ENCODE peak calls at places on chromosome 13, in six cellular contexts. One of them, this sample, is unnamed.
A peak's percentile ranks its signal among the peaks of the same experiment; 100 is the strongest.

GRCh38 chr13:113553541-113554332 is 30.8 kb upstream of the TFDP1 start:
- DNase-seq in H54: no peak
- DNase-seq in nucleus accumbens: no peak
- DNase-seq in activated naive CD8-positive, alpha-beta T cell treated with anti-CD3 and anti-CD28 coated beads, Interleukin-2, amount 50 U/mL, for 24 hours: no peak
- DNase-seq in fibroblast of lung: no peak
- DNase-seq in CD8-positive, alpha-beta memory T cell: peak; percentile 37
- DNase-seq in this sample: no peak

GRCh38 chr13:78197231-78197630 is 278.6 kb upstream of the EDNRB start:
- DNase-seq in H54: no peak
- DNase-seq in nucleus accumbens: no peak
- DNase-seq in activated naive CD8-positive, alpha-beta T cell treated with anti-CD3 and anti-CD28 coated beads, Interleukin-2, amount 50 U/mL, for 24 hours: no peak
- DNase-seq in fibroblast of lung: peak; percentile 20
- DNase-seq in CD8-positive, alpha-beta memory T cell: no peak
- DNase-seq in this sample: no peak

GRCh38 chr13:113022391-113023216 is 53.6 kb downstream of the MCF2L start:
- DNase-seq in H54: no peak
- DNase-seq in nucleus accumbens: no peak
- DNase-seq in activated naive CD8-positive, alpha-beta T cell treated with anti-CD3 and anti-CD28 coated beads, Interleukin-2, amount 50 U/mL, for 24 hours: no peak
- DNase-seq in fibroblast of lung: no peak
- DNase-seq in CD8-positive, alpha-beta memory T cell: no peak
- DNase-seq in this sample: no peak

GRCh38 chr13:30334663-30335386 is 27.5 kb upstream of the KATNAL1 start:
- DNase-seq in H54: no peak
- DNase-seq in nucleus accumbens: no peak
- DNase-seq in activated naive CD8-positive, alpha-beta T cell treated with anti-CD3 and anti-CD28 coated beads, Interleukin-2, amount 50 U/mL, for 24 hours: no peak
- DNase-seq in fibroblast of lung: no peak
- DNase-seq in CD8-positive, alpha-beta memory T cell: no peak
- DNase-seq in this sample: peak; percentile 31

GRCh38 chr13:74305876-74306275 is 171.7 kb upstream of the KLF12 start:
- DNase-seq in H54: no peak
- DNase-seq in nucleus accumbens: no peak
- DNase-seq in activated naive CD8-positive, alpha-beta T cell treated with anti-CD3 and anti-CD28 coated beads, Interleukin-2, amount 50 U/mL, for 24 hours: no peak
- DNase-seq in fibroblast of lung: peak; percentile 28
- DNase-seq in CD8-positive, alpha-beta memory T cell: no peak
- DNase-seq in this sample: no peak

GRCh38 chr13:40480915-40481525 is 185.4 kb downstream of the FOXO1 start:
- DNase-seq in H54: no peak
- DNase-seq in nucleus accumbens: no peak
- DNase-seq in activated naive CD8-positive, alpha-beta T cell treated with anti-CD3 and anti-CD28 coated beads, Interleukin-2, amount 50 U/mL, for 24 hours: no peak
- DNase-seq in fibroblast of lung: no peak
- DNase-seq in CD8-positive, alpha-beta memory T cell: no peak
- DNase-seq in this sample: no peak

GRCh38 chr13:30153871-30154426 is 153.4 kb downstream of the KATNAL1 start:
- DNase-seq in H54: no peak
- DNase-seq in nucleus accumbens: no peak
- DNase-seq in activated naive CD8-positive, alpha-beta T cell treated with anti-CD3 and anti-CD28 coated beads, Interleukin-2, amount 50 U/mL, for 24 hours: no peak
- DNase-seq in fibroblast of lung: peak; percentile 32
- DNase-seq in CD8-positive, alpha-beta memory T cell: no peak
- DNase-seq in this sample: no peak

GRCh38 chr13:27450921-27451461 is 627 bp upstream of the MTIF3 start:
- DNase-seq in H54: no peak
- DNase-seq in nucleus accumbens: no peak
- DNase-seq in activated naive CD8-positive, alpha-beta T cell treated with anti-CD3 and anti-CD28 coated beads, Interleukin-2, amount 50 U/mL, for 24 hours: peak; percentile 47
- DNase-seq in fibroblast of lung: peak; percentile 66
- DNase-seq in CD8-positive, alpha-beta memory T cell: no peak
- DNase-seq in this sample: peak; percentile 27

GRCh38 chr13:73200432-73200831 is 141.6 kb downstream of the KLF5 start:
- DNase-seq in H54: no peak
- DNase-seq in nucleus accumbens: no peak
- DNase-seq in activated naive CD8-positive, alpha-beta T cell treated with anti-CD3 and anti-CD28 coated beads, Interleukin-2, amount 50 U/mL, for 24 hours: no peak
- DNase-seq in fibroblast of lung: peak; percentile 66
- DNase-seq in CD8-positive, alpha-beta memory T cell: no peak
- DNase-seq in this sample: no peak

GRCh38 chr13:39405596-39405995 is 197.4 kb downstream of the LHFPL6 start:
- DNase-seq in H54: no peak
- DNase-seq in nucleus accumbens: no peak
- DNase-seq in activated naive CD8-positive, alpha-beta T cell treated with anti-CD3 and anti-CD28 coated beads, Interleukin-2, amount 50 U/mL, for 24 hours: no peak
- DNase-seq in fibroblast of lung: no peak
- DNase-seq in CD8-positive, alpha-beta memory T cell: no peak
- DNase-seq in this sample: no peak

GRCh38 chr13:106468948-106469590 is 66.4 kb downstream of the EFNB2 start:
- DNase-seq in H54: no peak
- DNase-seq in nucleus accumbens: no peak
- DNase-seq in activated naive CD8-positive, alpha-beta T cell treated with anti-CD3 and anti-CD28 coated beads, Interleukin-2, amount 50 U/mL, for 24 hours: no peak
- DNase-seq in fibroblast of lung: no peak
- DNase-seq in CD8-positive, alpha-beta memory T cell: no peak
- DNase-seq in this sample: no peak

GRCh38 chr13:50334092-50334778 is 319.0 kb downstream of the KCNRG start:
- DNase-seq in H54: no peak
- DNase-seq in nucleus accumbens: no peak
- DNase-seq in activated naive CD8-positive, alpha-beta T cell treated with anti-CD3 and anti-CD28 coated beads, Interleukin-2, amount 50 U/mL, for 24 hours: no peak
- DNase-seq in fibroblast of lung: no peak
- DNase-seq in CD8-positive, alpha-beta memory T cell: no peak
- DNase-seq in this sample: no peak

GRCh38 chr13:110925023-110925608 is 10.2 kb upstream of the ANKRD10 start:
- DNase-seq in H54: no peak
- DNase-seq in nucleus accumbens: no peak
- DNase-seq in activated naive CD8-positive, alpha-beta T cell treated with anti-CD3 and anti-CD28 coated beads, Interleukin-2, amount 50 U/mL, for 24 hours: no peak
- DNase-seq in fibroblast of lung: no peak
- DNase-seq in CD8-positive, alpha-beta memory T cell: no peak
- DNase-seq in this sample: no peak

GRCh38 chr13:50126378-50127016 is 111.3 kb downstream of the KCNRG start:
- DNase-seq in H54: no peak
- DNase-seq in nucleus accumbens: no peak
- DNase-seq in activated naive CD8-positive, alpha-beta T cell treated with anti-CD3 and anti-CD28 coated beads, Interleukin-2, amount 50 U/mL, for 24 hours: peak; percentile 12
- DNase-seq in fibroblast of lung: peak; percentile 35
- DNase-seq in CD8-positive, alpha-beta memory T cell: peak; percentile 48
- DNase-seq in this sample: peak; percentile 21

GRCh38 chr13:106499905-106500304 is 35.6 kb downstream of the EFNB2 start:
- DNase-seq in H54: no peak
- DNase-seq in nucleus accumbens: no peak
- DNase-seq in activated naive CD8-positive, alpha-beta T cell treated with anti-CD3 and anti-CD28 coated beads, Interleukin-2, amount 50 U/mL, for 24 hours: no peak
- DNase-seq in fibroblast of lung: peak; percentile 80
- DNase-seq in CD8-positive, alpha-beta memory T cell: no peak
- DNase-seq in this sample: no peak

This sample was measured in NCI-H460.